ENCODE peak calls at places on chromosomes 2 and 18, in seven cellular contexts. One of them, this sample, is unnamed.

GRCh38 chr18:7676253-7676873 is 109.2 kb downstream of the PTPRM start:
- DNase-seq in hepatocyte: no peak
- DNase-seq in fibroblast of lung: peak; percentile 5
- DNase-seq in endothelial cell of umbilical vein: no peak
- DNase-seq in GM23338: no peak
- DNase-seq in GM23248: no peak
- DNase-seq in HCT116: no peak
- DNase-seq in this sample: no peak

GRCh38 chr18:76450912-76451421 is 44.1 kb downstream of the ZNF516 start:
- DNase-seq in hepatocyte: peak; percentile 34
- DNase-seq in fibroblast of lung: peak; percentile 79
- DNase-seq in endothelial cell of umbilical vein: peak; percentile 72
- DNase-seq in GM23338: peak; percentile 65
- DNase-seq in GM23248: peak; percentile 77
- DNase-seq in HCT116: no peak
- DNase-seq in this sample: peak; percentile 60

GRCh38 chr2:106192752-106193490 is 1.2 kb downstream of the UXS1 start:
- DNase-seq in hepatocyte: peak; percentile 78
- DNase-seq in fibroblast of lung: peak; percentile 78
- DNase-seq in endothelial cell of umbilical vein: peak; percentile 68
- DNase-seq in GM23338: peak; percentile 48
- DNase-seq in GM23248: peak; percentile 89
- DNase-seq in HCT116: peak; percentile 18
- DNase-seq in this sample: peak; percentile 44

GRCh38 chr2:80737047-80737446 is 432.5 kb upstream of the LRRTM1 start:
- DNase-seq in hepatocyte: no peak
- DNase-seq in fibroblast of lung: no peak
- DNase-seq in endothelial cell of umbilical vein: no peak
- DNase-seq in GM23338: no peak
- DNase-seq in GM23248: no peak
- DNase-seq in HCT116: no peak
- DNase-seq in this sample: no peak

GRCh38 chr2:134460583-134460998 is 206.7 kb downstream of the MGAT5 start:
- DNase-seq in hepatocyte: peak; percentile 81
- DNase-seq in fibroblast of lung: peak; percentile 48
- DNase-seq in endothelial cell of umbilical vein: peak; percentile 52
- DNase-seq in GM23338: peak; percentile 93
- DNase-seq in GM23248: peak; percentile 66
- DNase-seq in HCT116: peak; percentile 48
- DNase-seq in this sample: peak; percentile 83

GRCh38 chr2:160347269-160347863 is 146.2 kb downstream of the RBMS1 start:
- DNase-seq in hepatocyte: no peak
- DNase-seq in fibroblast of lung: no peak
- DNase-seq in endothelial cell of umbilical vein: no peak
- DNase-seq in GM23338: no peak
- DNase-seq in GM23248: no peak
- DNase-seq in HCT116: no peak
- DNase-seq in this sample: no peak

GRCh38 chr2:215410932-215411285 is 25.0 kb downstream of the FN1 start:
- DNase-seq in hepatocyte: no peak
- DNase-seq in fibroblast of lung: peak; percentile 98
- DNase-seq in endothelial cell of umbilical vein: peak; percentile 89
- DNase-seq in GM23338: no peak
- DNase-seq in GM23248: peak; percentile 96
- DNase-seq in HCT116: peak; percentile 89
- DNase-seq in this sample: no peak

GRCh38 chr18:74373428-74373827 is 57.8 kb downstream of the C18orf63 start:
- DNase-seq in hepatocyte: no peak
- DNase-seq in fibroblast of lung: no peak
- DNase-seq in endothelial cell of umbilical vein: no peak
- DNase-seq in GM23338: no peak
- DNase-seq in GM23248: no peak
- DNase-seq in HCT116: no peak
- DNase-seq in this sample: no peak

GRCh38 chr2:201580486-201580885 is 62.8 kb downstream of the TMEM237 start:
- DNase-seq in hepatocyte: no peak
- DNase-seq in fibroblast of lung: peak; percentile 96
- DNase-seq in endothelial cell of umbilical vein: peak; percentile 11
- DNase-seq in GM23338: no peak
- DNase-seq in GM23248: peak; percentile 74
- DNase-seq in HCT116: no peak
- DNase-seq in this sample: no peak

GRCh38 chr18:9025104-9025838 is 77.2 kb upstream of the NDUFV2 start:
- DNase-seq in hepatocyte: peak; percentile 22
- DNase-seq in fibroblast of lung: peak; percentile 16
- DNase-seq in endothelial cell of umbilical vein: no peak
- DNase-seq in GM23338: no peak
- DNase-seq in GM23248: peak; percentile 83
- DNase-seq in HCT116: peak; percentile 89
- DNase-seq in this sample: no peak

GRCh38 chr2:27992787-27993747 is 102.5 kb downstream of the BABAM2 start:
- DNase-seq in hepatocyte: peak; percentile 17
- DNase-seq in fibroblast of lung: peak; percentile 34
- DNase-seq in endothelial cell of umbilical vein: peak; percentile 54
- DNase-seq in GM23338: peak; percentile 29
- DNase-seq in GM23248: peak; percentile 65
- DNase-seq in HCT116: no peak
- DNase-seq in this sample: peak; percentile 3

GRCh38 chr2:113098061-113098460 is 29.3 kb upstream of the IL1RN start:
- DNase-seq in hepatocyte: no peak
- DNase-seq in fibroblast of lung: no peak
- DNase-seq in endothelial cell of umbilical vein: no peak
- DNase-seq in GM23338: no peak
- DNase-seq in GM23248: no peak
- DNase-seq in HCT116: no peak
- DNase-seq in this sample: no peak

GRCh38 chr2:36389081-36389480 is 33.5 kb downstream of the CRIM1 start:
- DNase-seq in hepatocyte: peak; percentile 31
- DNase-seq in fibroblast of lung: peak; percentile 54
- DNase-seq in endothelial cell of umbilical vein: peak; percentile 87
- DNase-seq in GM23338: peak; percentile 61
- DNase-seq in GM23248: peak; percentile 38
- DNase-seq in HCT116: no peak
- DNase-seq in this sample: no peak

GRCh38 chr18:28176674-28176932 is 327 bp downstream of the CDH2 start:
- DNase-seq in hepatocyte: no peak
- DNase-seq in fibroblast of lung: no peak
- DNase-seq in endothelial cell of umbilical vein: no peak
- DNase-seq in GM23338: peak; percentile 29
- DNase-seq in GM23248: no peak
- DNase-seq in HCT116: no peak
- DNase-seq in this sample: no peak

GRCh38 chr18:28176933-28177827 is at the start of gene CDH2:
- DNase-seq in hepatocyte: peak; percentile 88
- DNase-seq in fibroblast of lung: peak; percentile 71
- DNase-seq in endothelial cell of umbilical vein: peak; percentile 79
- DNase-seq in GM23338: peak; percentile 86
- DNase-seq in GM23248: peak; percentile 91
- DNase-seq in HCT116: no peak
- DNase-seq in this sample: peak; percentile 95

GRCh38 chr18:28175047-28175929 is 1.6 kb downstream of the CDH2 start:
- DNase-seq in hepatocyte: peak; percentile 82
- DNase-seq in fibroblast of lung: no peak
- DNase-seq in endothelial cell of umbilical vein: peak; percentile 44
- DNase-seq in GM23338: peak; percentile 67
- DNase-seq in GM23248: peak; percentile 83
- DNase-seq in HCT116: no peak
- DNase-seq in this sample: peak; percentile 88

GRCh38 chr18:28174181-28174906 is 2.6 kb downstream of the CDH2 start:
- DNase-seq in hepatocyte: no peak
- DNase-seq in fibroblast of lung: no peak
- DNase-seq in endothelial cell of umbilical vein: no peak
- DNase-seq in GM23338: no peak
- DNase-seq in GM23248: no peak
- DNase-seq in HCT116: no peak
- DNase-seq in this sample: no peak

DNA sequence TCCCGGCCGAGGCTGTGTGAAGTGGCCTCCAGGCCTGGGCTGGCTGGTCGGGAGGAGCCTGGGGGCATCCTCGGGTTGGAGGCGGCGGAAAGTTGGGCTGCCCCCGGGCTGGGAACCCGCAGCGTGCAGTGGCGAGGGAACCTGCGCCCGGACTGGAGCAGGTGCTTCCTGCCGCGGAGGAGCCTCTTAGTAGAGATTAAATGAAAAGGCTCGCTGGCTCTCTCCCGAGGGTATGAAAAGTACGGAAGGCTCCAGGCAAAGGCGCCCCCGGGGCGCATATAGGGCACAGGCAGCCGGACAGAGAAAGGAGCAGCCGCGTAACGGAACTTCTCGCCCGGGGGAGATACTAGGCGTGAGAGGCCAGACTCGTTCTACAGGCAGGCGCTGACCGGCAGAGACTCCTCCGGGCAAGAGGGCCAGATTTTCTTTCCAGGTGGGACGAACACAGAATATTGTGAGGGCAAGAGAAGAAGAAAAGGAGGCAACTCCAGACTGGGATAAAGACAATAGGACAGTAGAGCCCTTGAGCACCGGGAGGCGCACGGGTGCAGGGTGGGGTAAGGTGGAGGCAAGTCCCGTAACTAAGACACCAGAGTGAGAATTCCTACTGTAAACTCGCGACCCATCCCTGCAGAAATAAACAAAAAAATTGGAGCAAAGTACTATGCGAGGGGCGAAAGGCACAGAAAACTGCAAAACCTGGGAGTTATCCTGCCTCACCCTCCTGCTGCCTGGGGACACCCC is 828 bp downstream of the CDH2 start:
- DNase-seq in hepatocyte: peak; percentile 36
- DNase-seq in fibroblast of lung: peak; percentile 30
- DNase-seq in endothelial cell of umbilical vein: peak; percentile 46
- DNase-seq in GM23338: peak; percentile 62
- DNase-seq in GM23248: peak; percentile 66
- DNase-seq in HCT116: no peak
- DNase-seq in this sample: peak; percentile 61
- TF ChIP-seq EZH2 in hepatocyte: no peak
- TF ChIP-seq EZH2 in fibroblast of lung: no peak
- TF ChIP-seq EZH2 in endothelial cell of umbilical vein: no peak
- TF ChIP-seq EZH2 in GM23338: peak; percentile 28
- TF ChIP-seq EZH2 in GM23248: no peak
- TF ChIP-seq EZH2 in HCT116: no peak
- TF ChIP-seq EZH2 in this sample: no peak

DNA sequence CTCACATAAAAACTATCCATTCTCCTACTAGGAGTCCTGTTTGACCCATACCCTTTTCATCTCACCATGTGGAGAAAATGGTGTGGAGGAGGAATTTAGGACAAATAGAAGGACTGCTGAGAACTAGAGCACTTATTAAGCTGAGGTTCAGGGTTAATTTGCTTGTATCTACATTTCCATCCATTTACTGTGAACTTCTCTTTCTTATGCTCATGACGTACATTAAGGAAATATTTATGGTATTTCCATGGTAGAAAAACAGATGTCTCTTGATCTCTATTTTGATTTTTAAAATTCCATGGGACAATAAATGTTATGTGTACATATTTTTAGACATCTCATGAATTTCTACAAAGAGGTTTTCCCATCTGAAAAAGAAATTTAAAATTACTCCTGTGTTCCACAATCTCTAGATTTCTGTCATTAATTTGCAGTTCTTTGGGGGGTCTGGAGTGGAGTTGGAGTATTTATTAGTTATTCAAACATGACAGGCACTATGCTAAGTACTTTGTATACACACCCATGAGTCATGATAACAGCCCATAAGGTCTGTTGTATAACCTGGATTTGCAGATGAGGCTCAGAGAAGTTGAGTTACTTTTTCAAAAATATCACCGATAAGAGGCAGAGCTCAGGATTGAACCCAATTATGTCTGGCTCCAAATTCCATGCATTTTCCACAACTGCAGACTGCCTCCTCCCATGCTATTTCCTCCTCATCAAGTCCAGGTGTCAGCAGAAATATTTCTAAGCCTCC is 112.6 kb downstream of the COPS8 start:
- DNase-seq in hepatocyte: no peak
- DNase-seq in fibroblast of lung: peak; percentile 61
- DNase-seq in endothelial cell of umbilical vein: no peak
- DNase-seq in GM23338: peak; percentile 31
- DNase-seq in GM23248: peak; percentile 57
- DNase-seq in HCT116: no peak
- DNase-seq in this sample: no peak
- H3K4me1 ChIP-seq in hepatocyte: peaks cover 40% of the 10 kb centered on the region
- H3K4me1 ChIP-seq in fibroblast of lung: peaks cover 48% of the 10 kb centered on the region
- H3K4me1 ChIP-seq in endothelial cell of umbilical vein: peaks cover 6% of the 10 kb centered on the region
- H3K4me1 ChIP-seq in GM23338: peaks cover 27% of the 10 kb centered on the region
- H3K4me1 ChIP-seq in GM23248: peaks cover 54% of the 10 kb centered on the region
- H3K4me1 ChIP-seq in HCT116: peaks cover 20% of the 10 kb centered on the region
- H3K4me1 ChIP-seq in this sample: no peaks in the 10 kb centered on the region

GRCh38 chr2:176188969-176189665 is 649 bp downstream of the HOXD1 start:
- DNase-seq in hepatocyte: peak; percentile 23
- DNase-seq in fibroblast of lung: no peak
- DNase-seq in endothelial cell of umbilical vein: peak; percentile 41
- DNase-seq in GM23338: peak; percentile 70
- DNase-seq in GM23248: peak; percentile 39
- DNase-seq in HCT116: no peak
- DNase-seq in this sample: peak; percentile 39
- TF ChIP-seq EZH2 in hepatocyte: peak; percentile 91
- TF ChIP-seq EZH2 in fibroblast of lung: peak; percentile 72
- TF ChIP-seq EZH2 in endothelial cell of umbilical vein: no peak
- TF ChIP-seq EZH2 in GM23338: no peak
- TF ChIP-seq EZH2 in GM23248: no peak
- TF ChIP-seq EZH2 in HCT116: no peak
- TF ChIP-seq EZH2 in this sample: peak; percentile 98

GRCh38 chr2:9144617-9145016 is 62.0 kb upstream of the ASAP2 start:
- DNase-seq in hepatocyte: no peak
- DNase-seq in fibroblast of lung: peak; percentile 47
- DNase-seq in endothelial cell of umbilical vein: no peak
- DNase-seq in GM23338: no peak
- DNase-seq in GM23248: no peak
- DNase-seq in HCT116: no peak
- DNase-seq in this sample: no peak

GRCh38 chr2:9144047-9144446 is 62.6 kb upstream of the ASAP2 start:
- DNase-seq in hepatocyte: no peak
- DNase-seq in fibroblast of lung: peak; percentile 69
- DNase-seq in endothelial cell of umbilical vein: no peak
- DNase-seq in GM23338: no peak
- DNase-seq in GM23248: no peak
- DNase-seq in HCT116: no peak
- DNase-seq in this sample: no peak

GRCh38 chr2:9141706-9142460 is 64.7 kb upstream of the ASAP2 start:
- DNase-seq in hepatocyte: no peak
- DNase-seq in fibroblast of lung: no peak
- DNase-seq in endothelial cell of umbilical vein: no peak
- DNase-seq in GM23338: no peak
- DNase-seq in GM23248: no peak
- DNase-seq in HCT116: no peak
- DNase-seq in this sample: no peak

GRCh38 chr2:9142551-9143263 is 63.9 kb upstream of the ASAP2 start:
- DNase-seq in hepatocyte: peak; percentile 91
- DNase-seq in fibroblast of lung: peak; percentile 93
- DNase-seq in endothelial cell of umbilical vein: peak; percentile 78
- DNase-seq in GM23338: peak; percentile 92
- DNase-seq in GM23248: peak; percentile 97
- DNase-seq in HCT116: peak; percentile 72
- DNase-seq in this sample: peak; percentile 87

DNA sequence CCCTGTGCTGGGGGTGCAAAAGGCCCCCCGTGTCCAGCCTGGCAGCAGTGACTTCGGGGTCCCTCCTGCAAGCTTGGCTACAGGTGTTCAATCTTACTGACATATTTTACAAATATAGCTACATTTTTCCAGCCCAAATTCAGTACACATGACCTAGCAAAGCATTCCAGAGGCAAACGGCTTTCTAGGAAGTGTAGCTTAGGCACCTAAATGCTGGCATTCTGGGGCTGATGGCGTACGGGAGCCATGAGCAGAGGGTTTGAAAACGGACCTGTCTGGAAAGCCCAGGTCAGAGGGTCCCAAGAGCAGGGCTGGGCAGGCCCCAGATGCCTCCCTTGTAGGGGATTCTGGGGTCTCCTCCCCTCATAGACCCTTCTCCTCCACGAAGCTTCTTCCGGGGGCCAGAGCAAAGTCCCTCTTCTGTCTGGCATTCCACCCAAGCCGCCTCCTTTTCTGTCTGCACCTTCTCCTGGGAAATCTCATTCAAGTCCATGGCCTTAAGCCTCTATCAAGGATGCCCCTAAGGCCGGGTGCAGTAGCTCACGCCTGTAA is 63.3 kb upstream of the ASAP2 start:
- DNase-seq in hepatocyte: no peak
- DNase-seq in fibroblast of lung: no peak
- DNase-seq in endothelial cell of umbilical vein: no peak
- DNase-seq in GM23338: no peak
- DNase-seq in GM23248: peak; percentile 31
- DNase-seq in HCT116: no peak
- DNase-seq in this sample: no peak
- H3K4me1 ChIP-seq in hepatocyte: peaks cover 9% of the 10 kb centered on the region
- H3K4me1 ChIP-seq in fibroblast of lung: peaks cover 13% of the 10 kb centered on the region
- H3K4me1 ChIP-seq in endothelial cell of umbilical vein: peaks cover 5% of the 10 kb centered on the region
- H3K4me1 ChIP-seq in GM23338: peaks cover 10% of the 10 kb centered on the region
- H3K4me1 ChIP-seq in GM23248: peaks cover 31% of the 10 kb centered on the region
- H3K4me1 ChIP-seq in HCT116: peaks cover 18% of the 10 kb centered on the region
- H3K4me1 ChIP-seq in this sample: peaks cover 11% of the 10 kb centered on the region